ENCODE peak calls at places on chromosomes 6 and 20, in seven cellular contexts. One of them, this sample, is unnamed.

GRCh38 chr6:169839898-169840631 is 88.6 kb downstream of the ERMARD start:
- DNase-seq in left ventricle myocardium inferior: no peak
- DNase-seq in small intestine: no peak
- DNase-seq in heart right ventricle: no peak
- DNase-seq in K562: no peak
- DNase-seq in GM23338: no peak
- DNase-seq in iPS DF 6.9: no peak
- DNase-seq in this sample: peak; percentile 73

GRCh38 chr6:48032156-48032555 is 78.8 kb downstream of the PTCHD4 start:
- DNase-seq in left ventricle myocardium inferior: no peak
- DNase-seq in small intestine: no peak
- DNase-seq in heart right ventricle: no peak
- DNase-seq in K562: no peak
- DNase-seq in GM23338: no peak
- DNase-seq in iPS DF 6.9: no peak
- DNase-seq in this sample: no peak

GRCh38 chr6:122610690-122611455 is 668 bp downstream of the PKIB start:
- DNase-seq in left ventricle myocardium inferior: peak; percentile 16
- DNase-seq in small intestine: peak; percentile 64
- DNase-seq in heart right ventricle: peak; percentile 18
- DNase-seq in K562: no peak
- DNase-seq in GM23338: peak; percentile 81
- DNase-seq in iPS DF 6.9: no peak
- DNase-seq in this sample: peak; percentile 80

GRCh38 chr20:36181934-36182603 is 27.5 kb downstream of the EPB41L1 start:
- DNase-seq in left ventricle myocardium inferior: no peak
- DNase-seq in small intestine: no peak
- DNase-seq in heart right ventricle: no peak
- DNase-seq in K562: peak; percentile 28
- DNase-seq in GM23338: no peak
- DNase-seq in iPS DF 6.9: no peak
- DNase-seq in this sample: no peak

GRCh38 chr20:4371623-4372246 is 350.0 kb upstream of the PRND start:
- DNase-seq in left ventricle myocardium inferior: no peak
- DNase-seq in small intestine: no peak
- DNase-seq in heart right ventricle: no peak
- DNase-seq in K562: no peak
- DNase-seq in GM23338: no peak
- DNase-seq in iPS DF 6.9: no peak
- DNase-seq in this sample: no peak

GRCh38 chr20:59134182-59134581 is 29.4 kb upstream of the ZNF831 start:
- DNase-seq in left ventricle myocardium inferior: no peak
- DNase-seq in small intestine: no peak
- DNase-seq in heart right ventricle: no peak
- DNase-seq in K562: no peak
- DNase-seq in GM23338: no peak
- DNase-seq in iPS DF 6.9: no peak
- DNase-seq in this sample: no peak

GRCh38 chr6:31580807-31581437 is 1.3 kb downstream of the LTB start:
- DNase-seq in left ventricle myocardium inferior: peak; percentile 92
- DNase-seq in small intestine: peak; percentile 69
- DNase-seq in heart right ventricle: peak; percentile 93
- DNase-seq in K562: peak; percentile 98
- DNase-seq in GM23338: peak; percentile 92
- DNase-seq in iPS DF 6.9: no peak
- DNase-seq in this sample: peak; percentile 97

GRCh38 chr20:30892704-30893345 is 364.6 kb upstream of the DEFB115 start:
- DNase-seq in left ventricle myocardium inferior: no peak
- DNase-seq in small intestine: no peak
- DNase-seq in heart right ventricle: no peak
- DNase-seq in K562: no peak
- DNase-seq in GM23338: peak; percentile 64
- DNase-seq in iPS DF 6.9: no peak
- DNase-seq in this sample: no peak

GRCh38 chr6:71459162-71459561 is 170.6 kb downstream of the OGFRL1 start:
- DNase-seq in left ventricle myocardium inferior: no peak
- DNase-seq in small intestine: no peak
- DNase-seq in heart right ventricle: no peak
- DNase-seq in K562: no peak
- DNase-seq in GM23338: no peak
- DNase-seq in iPS DF 6.9: no peak
- DNase-seq in this sample: no peak

GRCh38 chr6:151475653-151476523 is 17.9 kb upstream of the CCDC170 start:
- DNase-seq in left ventricle myocardium inferior: no peak
- DNase-seq in small intestine: peak; percentile 38
- DNase-seq in heart right ventricle: no peak
- DNase-seq in K562: peak; percentile 57
- DNase-seq in GM23338: peak; percentile 86
- DNase-seq in iPS DF 6.9: no peak
- DNase-seq in this sample: no peak

GRCh38 chr6:118296129-118296852 is 251.8 kb upstream of the PLN start:
- DNase-seq in left ventricle myocardium inferior: no peak
- DNase-seq in small intestine: no peak
- DNase-seq in heart right ventricle: no peak
- DNase-seq in K562: no peak
- DNase-seq in GM23338: no peak
- DNase-seq in iPS DF 6.9: no peak
- DNase-seq in this sample: no peak

GRCh38 chr6:25659633-25660368 is 7.8 kb downstream of the SCGN start:
- DNase-seq in left ventricle myocardium inferior: no peak
- DNase-seq in small intestine: no peak
- DNase-seq in heart right ventricle: no peak
- DNase-seq in K562: no peak
- DNase-seq in GM23338: no peak
- DNase-seq in iPS DF 6.9: no peak
- DNase-seq in this sample: no peak

GRCh38 chr6:167654389-167654788 is 172.3 kb upstream of the AFDN start:
- DNase-seq in left ventricle myocardium inferior: no peak
- DNase-seq in small intestine: no peak
- DNase-seq in heart right ventricle: no peak
- DNase-seq in K562: no peak
- DNase-seq in GM23338: no peak
- DNase-seq in iPS DF 6.9: no peak
- DNase-seq in this sample: no peak

GRCh38 chr6:127956260-127956888 is 55.5 kb upstream of the THEMIS start:
- DNase-seq in left ventricle myocardium inferior: no peak
- DNase-seq in small intestine: no peak
- DNase-seq in heart right ventricle: no peak
- DNase-seq in K562: no peak
- DNase-seq in GM23338: peak; percentile 70
- DNase-seq in iPS DF 6.9: no peak
- DNase-seq in this sample: no peak

GRCh38 chr6:12022903-12023522 is 10.9 kb downstream of the HIVEP1 start:
- DNase-seq in left ventricle myocardium inferior: no peak
- DNase-seq in small intestine: no peak
- DNase-seq in heart right ventricle: no peak
- DNase-seq in K562: peak; percentile 30
- DNase-seq in GM23338: no peak
- DNase-seq in iPS DF 6.9: no peak
- DNase-seq in this sample: no peak

GRCh38 chr6:33712914-33713313 is 1.4 kb upstream of the UQCC2 start:
- DNase-seq in left ventricle myocardium inferior: no peak
- DNase-seq in small intestine: no peak
- DNase-seq in heart right ventricle: no peak
- DNase-seq in K562: no peak
- DNase-seq in GM23338: no peak
- DNase-seq in iPS DF 6.9: no peak
- DNase-seq in this sample: no peak

GRCh38 chr20:1437222-1437904 is 29.3 kb downstream of the NSFL1C start:
- DNase-seq in left ventricle myocardium inferior: peak; percentile 65
- DNase-seq in small intestine: peak; percentile 77
- DNase-seq in heart right ventricle: peak; percentile 76
- DNase-seq in K562: peak; percentile 59
- DNase-seq in GM23338: peak; percentile 75
- DNase-seq in iPS DF 6.9: peak; percentile 47
- DNase-seq in this sample: peak; percentile 82

GRCh38 chr6:90459225-90459758 is 127.6 kb downstream of the MAP3K7 start:
- DNase-seq in left ventricle myocardium inferior: no peak
- DNase-seq in small intestine: no peak
- DNase-seq in heart right ventricle: no peak
- DNase-seq in K562: no peak
- DNase-seq in GM23338: no peak
- DNase-seq in iPS DF 6.9: no peak
- DNase-seq in this sample: no peak

GRCh38 chr6:152356659-152357058 is 280.5 kb downstream of the SYNE1 start:
- DNase-seq in left ventricle myocardium inferior: no peak
- DNase-seq in small intestine: no peak
- DNase-seq in heart right ventricle: no peak
- DNase-seq in K562: no peak
- DNase-seq in GM23338: peak; percentile 64
- DNase-seq in iPS DF 6.9: peak; percentile 20
- DNase-seq in this sample: no peak

DNA sequence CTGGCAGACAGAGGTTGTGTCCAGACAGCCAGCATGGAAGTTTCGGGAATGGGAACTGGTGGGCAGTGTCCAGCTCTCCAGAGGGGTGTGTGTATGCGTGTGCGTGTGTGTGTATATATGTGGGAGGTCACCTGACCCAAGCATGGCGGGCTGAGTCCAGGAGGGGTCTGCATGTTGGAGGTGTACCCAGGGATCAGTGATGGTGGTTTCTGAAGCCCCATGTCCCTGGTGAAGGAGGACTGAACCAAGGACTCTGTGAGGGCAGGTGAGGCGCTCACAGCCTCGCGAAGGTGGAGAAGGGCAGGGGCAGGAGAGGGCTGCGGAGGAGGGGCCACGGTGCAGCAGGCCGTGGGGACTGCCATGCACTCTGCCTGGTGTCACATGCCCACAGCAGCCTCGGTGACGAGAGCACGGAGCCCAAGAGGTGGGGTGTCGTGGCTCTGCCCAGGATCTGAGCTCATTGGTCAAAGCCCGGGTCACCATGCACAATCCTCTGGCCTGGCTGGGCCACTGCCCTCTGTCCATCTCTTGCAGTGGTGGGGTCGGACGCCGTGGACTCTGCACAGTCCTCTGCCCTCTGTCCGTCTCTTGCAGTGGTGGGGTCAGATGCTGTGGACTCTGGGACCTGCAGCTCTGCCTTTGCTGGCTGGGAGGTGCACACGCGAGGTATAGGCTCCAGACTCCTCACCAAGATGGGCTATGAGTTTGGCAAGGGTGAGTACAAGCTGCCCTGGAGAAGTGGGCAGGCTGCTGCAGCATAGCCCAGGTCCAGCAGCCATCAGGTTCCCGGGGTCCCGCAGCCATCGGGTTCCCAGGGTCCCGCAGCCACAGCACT is 2.1 kb upstream of the LIME1 start:
- DNase-seq in left ventricle myocardium inferior: no peak
- DNase-seq in small intestine: no peak
- DNase-seq in heart right ventricle: no peak
- DNase-seq in K562: no peak
- DNase-seq in GM23338: no peak
- DNase-seq in iPS DF 6.9: no peak
- DNase-seq in this sample: no peak
- H3K4me1 ChIP-seq in left ventricle myocardium inferior: peaks cover 23% of the 10 kb centered on the region
- H3K4me1 ChIP-seq in small intestine: peaks cover 1% of the 10 kb centered on the region
- H3K4me1 ChIP-seq in heart right ventricle: peaks cover 20% of the 10 kb centered on the region
- H3K4me1 ChIP-seq in K562: peaks cover 3% of the 10 kb centered on the region
- H3K4me1 ChIP-seq in GM23338: no peaks in the 10 kb centered on the region
- H3K4me1 ChIP-seq in iPS DF 6.9: peaks cover 5% of the 10 kb centered on the region
- H3K4me1 ChIP-seq in this sample: no peaks in the 10 kb centered on the region

GRCh38 chr6:81682858-81683257 is 69.6 kb downstream of the TENT5A start:
- DNase-seq in left ventricle myocardium inferior: no peak
- DNase-seq in small intestine: no peak
- DNase-seq in heart right ventricle: no peak
- DNase-seq in K562: no peak
- DNase-seq in GM23338: no peak
- DNase-seq in iPS DF 6.9: no peak
- DNase-seq in this sample: no peak
- H3K4me3 ChIP-seq in left ventricle myocardium inferior: no peak overlapping the region
- H3K4me3 ChIP-seq in small intestine: no peak overlapping the region
- H3K4me3 ChIP-seq in heart right ventricle: no peak overlapping the region
- H3K4me3 ChIP-seq in K562: no peak overlapping the region
- H3K4me3 ChIP-seq in GM23338: no peak overlapping the region
- H3K4me3 ChIP-seq in iPS DF 6.9: no peak overlapping the region
- H3K4me3 ChIP-seq in this sample: no peak overlapping the region

GRCh38 chr6:157035576-157035975 is 258.4 kb downstream of the ARID1B start:
- DNase-seq in left ventricle myocardium inferior: no peak
- DNase-seq in small intestine: no peak
- DNase-seq in heart right ventricle: no peak
- DNase-seq in K562: no peak
- DNase-seq in GM23338: no peak
- DNase-seq in iPS DF 6.9: no peak
- DNase-seq in this sample: no peak

GRCh38 chr6:157032923-157033322 is 255.7 kb downstream of the ARID1B start:
- DNase-seq in left ventricle myocardium inferior: no peak
- DNase-seq in small intestine: no peak
- DNase-seq in heart right ventricle: no peak
- DNase-seq in K562: no peak
- DNase-seq in GM23338: no peak
- DNase-seq in iPS DF 6.9: no peak
- DNase-seq in this sample: no peak

GRCh38 chr6:157033428-157034140 is 256.4 kb downstream of the ARID1B start:
- DNase-seq in left ventricle myocardium inferior: no peak
- DNase-seq in small intestine: peak; percentile 51
- DNase-seq in heart right ventricle: no peak
- DNase-seq in K562: no peak
- DNase-seq in GM23338: no peak
- DNase-seq in iPS DF 6.9: no peak
- DNase-seq in this sample: no peak

GRCh38 chr6:157036245-157036681 is 259.1 kb downstream of the ARID1B start:
- DNase-seq in left ventricle myocardium inferior: no peak
- DNase-seq in small intestine: peak; percentile 26
- DNase-seq in heart right ventricle: no peak
- DNase-seq in K562: no peak
- DNase-seq in GM23338: peak; percentile 54
- DNase-seq in iPS DF 6.9: no peak
- DNase-seq in this sample: no peak

DNA sequence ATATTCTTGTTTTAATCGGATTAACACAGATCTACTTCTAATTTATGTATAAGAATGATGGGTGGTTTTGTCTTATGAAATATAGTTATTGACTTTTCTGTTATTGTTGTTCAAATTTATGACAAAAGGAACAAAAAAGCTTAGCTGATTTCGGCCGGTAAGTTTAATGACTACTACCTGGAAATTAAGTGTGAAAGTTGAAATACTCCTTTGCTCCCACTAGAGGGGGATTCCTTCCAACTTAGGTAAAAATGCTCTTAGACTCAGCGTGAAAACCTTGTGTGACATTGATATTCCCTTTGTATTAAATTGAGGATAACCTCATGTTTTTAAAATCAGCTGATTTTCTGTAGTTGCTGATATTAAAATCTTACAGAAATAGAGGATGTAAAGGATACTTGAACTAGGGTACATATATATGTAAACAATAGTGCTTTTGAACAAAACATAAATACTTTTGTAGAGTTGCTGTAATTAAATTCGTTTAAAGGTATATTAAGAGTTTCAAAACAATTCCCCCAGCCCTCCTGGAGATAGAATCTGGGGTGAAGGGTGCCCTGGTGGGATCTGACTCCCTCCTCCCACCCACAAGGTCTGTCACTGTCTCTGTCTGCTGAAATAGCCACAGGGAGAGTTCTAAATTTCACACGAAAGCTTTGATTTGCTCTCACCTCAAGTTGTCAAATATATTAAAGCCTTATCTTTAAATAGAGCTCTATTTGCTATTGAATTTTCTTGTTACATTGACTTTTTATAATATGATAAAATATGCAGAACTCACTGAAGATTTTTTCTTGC is 257.5 kb downstream of the ARID1B start:
- DNase-seq in left ventricle myocardium inferior: no peak
- DNase-seq in small intestine: peak; percentile 51
- DNase-seq in heart right ventricle: no peak
- DNase-seq in K562: peak; percentile 49
- DNase-seq in GM23338: peak; percentile 77
- DNase-seq in iPS DF 6.9: no peak
- DNase-seq in this sample: no peak
- H3K4me1 ChIP-seq in left ventricle myocardium inferior: peaks cover 54% of the 10 kb centered on the region
- H3K4me1 ChIP-seq in small intestine: no peaks in the 10 kb centered on the region
- H3K4me1 ChIP-seq in heart right ventricle: peaks cover 52% of the 10 kb centered on the region
- H3K4me1 ChIP-seq in K562: no peaks in the 10 kb centered on the region
- H3K4me1 ChIP-seq in GM23338: peaks cover 51% of the 10 kb centered on the region
- H3K4me1 ChIP-seq in iPS DF 6.9: peaks cover 5% of the 10 kb centered on the region
- H3K4me1 ChIP-seq in this sample: no peaks in the 10 kb centered on the region

GRCh38 chr6:28810655-28811053 is 113.1 kb downstream of the TRIM27 start:
- DNase-seq in left ventricle myocardium inferior: no peak
- DNase-seq in small intestine: no peak
- DNase-seq in heart right ventricle: no peak
- DNase-seq in K562: no peak
- DNase-seq in GM23338: no peak
- DNase-seq in iPS DF 6.9: no peak
- DNase-seq in this sample: no peak
- H3K4me3 ChIP-seq in left ventricle myocardium inferior: no peak overlapping the region
- H3K4me3 ChIP-seq in small intestine: no peak overlapping the region
- H3K4me3 ChIP-seq in heart right ventricle: no peak overlapping the region
- H3K4me3 ChIP-seq in K562: peak overlapping the region; percentile 50
- H3K4me3 ChIP-seq in GM23338: peak overlapping the region; percentile 52
- H3K4me3 ChIP-seq in iPS DF 6.9: no peak overlapping the region
- H3K4me3 ChIP-seq in this sample: no peak overlapping the region